ENCODE peak calls at places on chromosomes 16 and 17, in four cellular contexts. E is PC-9, H is fibroblast of lung, O is stomach. Z is an unnamed sample.
A peak's percentile ranks its signal among the peaks of the same experiment; 100 is the strongest.

GRCh38 chr16:85537331-85537788 is 75.8 kb upstream of the GSE1 start:
- DNase-seq in O (no peak), H (no peak), E (no peak), Z (no peak)

GRCh38 chr17:73657473-73658116 is 13.3 kb upstream of the SDK2 start:
- DNase-seq in O (peak; percentile 65), H (peak; percentile 57), E (peak; percentile 12), Z (peak; percentile 48)

GRCh38 chr16:66266436-66267286 is 99.8 kb upstream of the CDH5 start:
- DNase-seq in H (peak; percentile 95), O (no peak), E (no peak), Z (no peak)

GRCh38 chr17:65656390-65657250 is 95.2 kb upstream of the AXIN2 start:
- DNase-seq in E (no peak), O (no peak), H (no peak), Z (no peak)

GRCh38 chr17:7825206-7825980 is 8.6 kb upstream of the KDM6B start:
- DNase-seq in H (no peak), O (no peak), E (no peak), Z (no peak)

GRCh38 chr16:49578435-49579024 is 204.9 kb downstream of the C16orf78 start:
- DNase-seq in H (no peak), O (no peak), E (no peak), Z (no peak)

GRCh38 chr17:57286372-57287105 is 30.2 kb downstream of the MSI2 start:
- DNase-seq in O (no peak), E (no peak), H (no peak), Z (no peak)

GRCh38 chr17:78736526-78737079 is 45.5 kb downstream of the CYTH1 start:
- DNase-seq in O (peak; percentile 94), E (peak; percentile 89), H (no peak), Z (peak; percentile 96)

GRCh38 chr17:80455784-80456183 is 20.6 kb downstream of the NPTX1 start:
- DNase-seq in H (no peak), O (no peak), E (no peak), Z (no peak)

GRCh38 chr16:89285381-89285780 is 67.9 kb downstream of the ZNF778 start:
- DNase-seq in E (no peak), O (no peak), H (no peak), Z (no peak)

GRCh38 chr16:55809851-55810250 is 23.0 kb downstream of the CES1 start:
- DNase-seq in H (no peak), E (no peak), O (no peak), Z (no peak)

GRCh38 chr16:83520596-83520995 is 287.2 kb upstream of the HSBP1 start:
- DNase-seq in O (no peak), H (no peak), E (no peak), Z (no peak)

GRCh38 chr17:60604686-60605334 is 4.8 kb downstream of the PPM1D start:
- DNase-seq in O (no peak), H (peak; percentile 41), E (peak; percentile 25), Z (no peak)

GRCh38 chr17:29918016-29918415 is 12.0 kb downstream of the SSH2 start:
- DNase-seq in O (no peak), E (no peak), H (no peak), Z (no peak)

GRCh38 chr16:30551781-30552180 is 6.4 kb downstream of the ZNF764 start:
- DNase-seq in O (no peak), H (no peak), E (no peak), Z (peak; percentile 38)

GRCh38 chr16:13436641-13437423 is 483.1 kb upstream of the ERCC4 start:
- DNase-seq in H (no peak), O (no peak), E (peak; percentile 58), Z (no peak)

GRCh38 chr17:4565209-4566141 is 5.1 kb upstream of the GGT6 start:
- DNase-seq in H (peak; percentile 83), E (peak; percentile 54), O (peak; percentile 72), Z (peak; percentile 95)

GRCh38 chr17:45098869-45099616 is 33.3 kb downstream of the PLCD3 start:
- DNase-seq in O (peak; percentile 91), H (peak; percentile 81), E (peak; percentile 81), Z (peak; percentile 77)

GRCh38 chr16:87263418-87264052 is 53.7 kb downstream of the C16orf95 start:
- DNase-seq in O (peak; percentile 20), E (peak; percentile 11), H (no peak), Z (peak; percentile 57)

GRCh38 chr16:30395155-30395991 is at the start of gene ZNF48:
- DNase-seq in O (peak; percentile 88), E (peak; percentile 93), H (peak; percentile 90), Z (peak; percentile 71)

GRCh38 chr16:27475561-27475960 is 73.6 kb downstream of the IL21R start:
- DNase-seq in O (no peak), H (peak; percentile 75), E (no peak), Z (no peak)

GRCh38 chr16:70572926-70573270 is 49.3 kb downstream of the SF3B3 start:
- DNase-seq in E (no peak), O (no peak), H (no peak), Z (no peak)

GRCh38 chr16:87076950-87077749 is 240.0 kb downstream of the C16orf95 start:
- DNase-seq in E (peak; percentile 33), H (peak; percentile 59), O (peak; percentile 69), Z (peak; percentile 53)

GRCh38 chr16:67464565-67464964 is 16.4 kb downstream of the ATP6V0D1 start:
- DNase-seq in O (no peak), H (no peak), E (no peak), Z (no peak)

GRCh38 chr17:27491713-27492190 is 35.5 kb downstream of the KSR1 start:
- DNase-seq in E (no peak), H (no peak), O (no peak), Z (no peak)

GRCh38 chr17:76772842-76773521 is 35.1 kb downstream of the MFSD11 start:
- DNase-seq in O (no peak), H (peak; percentile 62), E (peak; percentile 29), Z (no peak)

GRCh38 chr17:17783121-17783824 is 53.5 kb downstream of the SREBF1 start:
- DNase-seq in O (peak; percentile 88), H (peak; percentile 21), E (peak; percentile 70), Z (peak; percentile 32)

GRCh38 chr17:21164226-21165019 is 37.7 kb downstream of the DHRS7B start:
- DNase-seq in E (no peak), H (no peak), O (no peak), Z (no peak)

GRCh38 chr16:24253192-24253591 is 2.9 kb upstream of the CACNG3 start:
- DNase-seq in E (peak; percentile 11), O (no peak), H (peak; percentile 40), Z (peak; percentile 55)

GRCh38 chr16:50509521-50510341 is 38.5 kb upstream of the NKD1 start:
- DNase-seq in E (peak; percentile 14), O (peak; percentile 31), H (peak; percentile 10), Z (peak; percentile 13)

GRCh38 chr17:68459030-68459376 is 1.7 kb upstream of the WIPI1 start:
- DNase-seq in E (no peak), O (no peak), H (no peak), Z (no peak)

GRCh38 chr16:28597692-28598261 is 927 bp upstream of the SULT1A2 start:
- DNase-seq in H (no peak), E (peak; percentile 68), O (no peak), Z (peak; percentile 61)

GRCh38 chr17:76051571-76051970 is 20.7 kb downstream of the SRP68 start:
- DNase-seq in H (no peak), E (no peak), O (no peak), Z (no peak)

GRCh38 chr16:84715854-84716253 is 16.1 kb downstream of the USP10 start:
- DNase-seq in O (no peak), E (no peak), H (no peak), Z (no peak)

GRCh38 chr16:85975421-85976100 is 76.6 kb downstream of the IRF8 start:
- DNase-seq in E (no peak), H (no peak), O (peak; percentile 43), Z (peak; percentile 90)

GRCh38 chr16:76705883-76706282 is 428.7 kb downstream of the CNTNAP4 start:
- DNase-seq in O (no peak), H (no peak), E (no peak), Z (no peak)

GRCh38 chr17:80063815-80064585 is 27.6 kb downstream of the CCDC40 start:
- DNase-seq in O (peak; percentile 68), H (peak; percentile 87), E (peak; percentile 55), Z (peak; percentile 9)

GRCh38 chr16:4327386-4327781 is 11.5 kb downstream of the GLIS2 start:
- DNase-seq in O (no peak), E (no peak), H (no peak), Z (no peak)

GRCh38 chr16:4330277-4330882 is 14.5 kb downstream of the GLIS2 start:
- DNase-seq in O (peak; percentile 89), E (peak; percentile 85), H (peak; percentile 76), Z (peak; percentile 61)

GRCh38 chr16:4328580-4329353 is 12.9 kb downstream of the GLIS2 start:
- DNase-seq in H (no peak), E (no peak), O (no peak), Z (no peak)

GRCh38 chr16:4329354-4329775 is 13.5 kb downstream of the GLIS2 start:
- DNase-seq in H (no peak), O (no peak), E (no peak), Z (no peak)

GRCh38 chr16:4327782-4328579 is 12.1 kb downstream of the GLIS2 start:
- DNase-seq in E (no peak), O (peak; percentile 83), H (peak; percentile 80), Z (peak; percentile 59)
- H3K4me3 ChIP-seq in E (no peak overlapping the region), O (peak overlapping the region; percentile 50), H (peak overlapping the region; percentile 51), Z (peak overlapping the region; percentile 35)

GRCh38 chr17:38442548-38442947 is 14.3 kb downstream of the ARHGAP23 start:
- DNase-seq in O (no peak), H (peak; percentile 31), E (no peak), Z (no peak)

GRCh38 chr17:38440614-38441397 is 12.5 kb downstream of the ARHGAP23 start:
- DNase-seq in O (no peak), E (no peak), H (no peak), Z (no peak)

GRCh38 chr17:38439436-38439835 is 11.2 kb downstream of the ARHGAP23 start:
- DNase-seq in H (no peak), O (no peak), E (no peak), Z (no peak)

GRCh38 chr17:38443356-38444026 is 15.2 kb downstream of the ARHGAP23 start:
- DNase-seq in E (no peak), O (no peak), H (no peak), Z (no peak)

GRCh38 chr17:38441429-38442061 is 13.3 kb downstream of the ARHGAP23 start:
- DNase-seq in O (no peak), E (no peak), H (no peak), Z (no peak)
- H3K4me1 ChIP-seq in O (peaks cover 7% of the 10 kb centered on the region), E (peaks cover 24% of the 10 kb centered on the region), H (peaks cover 3% of the 10 kb centered on the region), Z (no peaks in the 10 kb centered on the region)

GRCh38 chr16:1077877-1078578 is 5.5 kb downstream of the SSTR5 start:
- DNase-seq in E (no peak), O (no peak), H (no peak), Z (no peak)
- H3K27me3 ChIP-seq in E (peaks cover 56% of the 10 kb centered on the region), O (peaks cover 100% of the 10 kb centered on the region), H (no peaks in the 10 kb centered on the region), Z (peaks cover 4% of the 10 kb centered on the region)

GRCh38 chr17:41769985-41770384 is 16.5 kb downstream of the JUP start:
- DNase-seq in O (no peak), H (no peak), E (no peak), Z (no peak)

GRCh38 chr17:41767324-41768042 is 19.0 kb downstream of the JUP start:
- DNase-seq in O (no peak), H (no peak), E (no peak), Z (no peak)

GRCh38 chr17:41769346-41769862 is 17.1 kb downstream of the JUP start:
- DNase-seq in E (no peak), H (no peak), O (no peak), Z (no peak)

GRCh38 chr17:41766135-41766534 is 20.4 kb downstream of the JUP start:
- DNase-seq in O (no peak), E (no peak), H (no peak), Z (no peak)

GRCh38 chr17:41768682-41769288 is 17.7 kb downstream of the JUP start:
- DNase-seq in H (no peak), O (no peak), E (no peak), Z (no peak)
- H3K4me3 ChIP-seq in H (no peak overlapping the region), O (no peak overlapping the region), E (no peak overlapping the region), Z (no peak overlapping the region)

Z was measured in small intestine.